ENCODE peak calls at places on chromosome 6, in six cellular contexts. Z is GM23338, M is GM12864, X is neural crest cell, E is MM.1S, U is spleen. N is an unnamed sample.

GRCh38 chr6:10054662-10055061 is 360.2 kb downstream of the TFAP2A start:
- DNase-seq in Z (no peak), M (no peak), X (no peak), E (no peak), U (no peak), N (no peak)

GRCh38 chr6:161319231-161319630 is 45.4 kb upstream of the AGPAT4 start:
- DNase-seq in Z (no peak), M (no peak), X (peak), E (no peak), U (no peak), N (no peak)

GRCh38 chr6:141123497-141123896 is 1009.2 kb upstream of the GJE1 start:
- DNase-seq in Z (no peak), M (no peak), X (no peak), E (no peak), U (no peak), N (no peak)

GRCh38 chr6:92371809-92372208 is 1047.5 kb downstream of the EPHA7 start:
- DNase-seq in Z (no peak), M (no peak), X (no peak), E (no peak), U (no peak), N (no peak)

GRCh38 chr6:37454420-37455125 is 21.6 kb downstream of the CMTR1 start:
- DNase-seq in Z (no peak), M (no peak), X (no peak), E (no peak), U (no peak), N (no peak)

GRCh38 chr6:80145921-80146320 is 39.5 kb downstream of the BCKDHB start:
- DNase-seq in Z (no peak), M (no peak), X (no peak), E (no peak), U (no peak), N (no peak)

GRCh38 chr6:14398953-14399352 is 281.4 kb downstream of the CD83 start:
- DNase-seq in Z (no peak), M (no peak), X (no peak), E (no peak), U (no peak), N (no peak)

GRCh38 chr6:36751091-36751490 is 53.5 kb downstream of the RAB44 start:
- DNase-seq in Z (no peak), M (no peak), X (no peak), E (no peak), U (no peak), N (no peak)

GRCh38 chr6:15444881-15445280 is 199.0 kb downstream of the JARID2 start:
- DNase-seq in Z (no peak), M (no peak), X (no peak), E (no peak), U (no peak), N (no peak)

GRCh38 chr6:20810732-20811111 is 276.5 kb downstream of the CDKAL1 start:
- DNase-seq in Z (no peak), M (no peak), X (no peak), E (no peak), U (no peak), N (no peak)

GRCh38 chr6:35718911-35719381 is 17.9 kb upstream of the ARMC12 start:
- DNase-seq in Z (no peak), M (no peak), X (no peak), E (no peak), U (no peak), N (peak)

GRCh38 chr6:145735356-145736165 is at the start of gene EPM2A:
- DNase-seq in Z (peak), M (peak), X (peak), E (peak), U (peak), N (peak)

GRCh38 chr6:111764238-111765182 is 108.7 kb downstream of the FYN start:
- DNase-seq in Z (peak), M (peak), X (no peak), E (no peak), U (peak), N (peak)

GRCh38 chr6:107641500-107641931 is 151.6 kb downstream of the SOBP start:
- DNase-seq in Z (no peak), M (no peak), X (no peak), E (no peak), U (no peak), N (no peak)

GRCh38 chr6:103715269-103715668 is 1144.5 kb downstream of the HACE1 start:
- DNase-seq in Z (no peak), M (no peak), X (no peak), E (peak), U (no peak), N (no peak)

GRCh38 chr6:159184559-159184958 is 15.4 kb downstream of the FNDC1 start:
- DNase-seq in Z (no peak), M (no peak), X (no peak), E (no peak), U (no peak), N (no peak)

GRCh38 chr6:123526128-123526527 is 110.6 kb downstream of the TRDN start:
- DNase-seq in Z (no peak), M (no peak), X (no peak), E (peak), U (no peak), N (no peak)

GRCh38 chr6:100877851-100878250 is 3.3 kb downstream of the ASCC3 start:
- DNase-seq in Z (peak), M (no peak), X (no peak), E (no peak), U (no peak), N (no peak)

GRCh38 chr6:129776542-129776941 is 66.6 kb upstream of the ARHGAP18 start:
- DNase-seq in Z (no peak), M (no peak), X (no peak), E (no peak), U (no peak), N (no peak)

GRCh38 chr6:49849121-49849907 is 17.0 kb downstream of the CRISP1 start:
- DNase-seq in Z (peak), M (peak), X (no peak), E (peak), U (no peak), N (peak)
- TF ChIP-seq CTCF in Z (peak), M (peak), X (peak), E (peak), U (peak), N (peak)

GRCh38 chr6:119726086-119726485 is 376.5 kb upstream of the MAN1A1 start:
- DNase-seq in Z (peak), M (no peak), X (no peak), E (no peak), U (no peak), N (no peak)

GRCh38 chr6:119727504-119728219 is 378.1 kb upstream of the MAN1A1 start:
- DNase-seq in Z (peak), M (no peak), X (no peak), E (no peak), U (no peak), N (no peak)

GRCh38 chr6:119728935-119729334 is 379.4 kb upstream of the MAN1A1 start:
- DNase-seq in Z (no peak), M (no peak), X (no peak), E (peak), U (no peak), N (no peak)

DNA sequence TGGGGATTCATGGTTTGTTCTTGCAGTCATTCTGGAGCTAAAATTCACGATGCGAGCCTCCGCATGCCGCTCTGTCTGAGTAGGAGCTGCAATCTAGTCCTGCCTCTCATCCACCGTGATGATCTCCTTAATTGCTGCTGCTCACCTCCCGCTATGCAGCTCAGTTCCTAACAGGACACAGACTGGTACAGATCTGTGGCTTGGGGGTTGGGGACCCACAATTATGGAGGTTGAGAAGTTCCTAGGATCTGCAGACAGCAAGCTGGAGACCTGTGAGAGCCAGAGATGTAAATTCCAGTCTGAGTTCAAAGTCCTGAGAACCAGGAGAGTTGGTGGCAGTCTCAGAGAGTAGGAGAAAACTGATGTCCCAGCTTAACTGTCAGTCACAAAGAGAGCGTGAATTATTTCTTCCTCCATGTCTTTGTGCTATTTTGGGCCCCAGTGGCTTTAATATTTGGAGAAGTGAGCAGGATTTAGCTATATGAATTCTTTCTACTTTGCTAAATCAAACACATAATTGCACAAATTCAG is 378.7 kb upstream of the MAN1A1 start:
- DNase-seq in Z (no peak), M (no peak), X (no peak), E (no peak), U (no peak), N (no peak)
- TF ChIP-seq CTCF in Z (no peak), M (no peak), X (no peak), E (no peak), U (no peak), N (no peak)

DNA sequence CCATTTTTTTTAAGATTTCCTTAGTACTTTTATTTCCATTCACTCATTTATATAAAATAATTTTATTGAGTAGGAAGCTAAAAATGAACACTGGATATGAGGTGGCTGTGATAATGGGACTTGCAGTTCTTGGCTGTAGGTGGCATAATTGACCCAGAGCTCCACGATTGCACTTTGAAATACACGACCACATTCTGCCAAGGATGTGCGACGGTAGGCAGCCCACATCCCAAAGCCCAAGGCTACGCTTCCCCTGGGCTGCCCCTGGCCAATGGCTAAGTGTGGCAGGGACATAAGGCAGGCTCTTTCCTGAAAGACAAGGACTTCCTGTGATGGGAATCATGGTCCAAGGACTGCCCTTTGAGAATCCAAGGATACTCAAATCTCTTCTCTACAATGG is 43.7 kb upstream of the ADTRP start:
- DNase-seq in Z (no peak), M (no peak), X (no peak), E (no peak), U (no peak), N (no peak)
- TF ChIP-seq CTCF in Z (peak), M (peak), X (no peak), E (no peak), U (peak), N (peak)

DNA sequence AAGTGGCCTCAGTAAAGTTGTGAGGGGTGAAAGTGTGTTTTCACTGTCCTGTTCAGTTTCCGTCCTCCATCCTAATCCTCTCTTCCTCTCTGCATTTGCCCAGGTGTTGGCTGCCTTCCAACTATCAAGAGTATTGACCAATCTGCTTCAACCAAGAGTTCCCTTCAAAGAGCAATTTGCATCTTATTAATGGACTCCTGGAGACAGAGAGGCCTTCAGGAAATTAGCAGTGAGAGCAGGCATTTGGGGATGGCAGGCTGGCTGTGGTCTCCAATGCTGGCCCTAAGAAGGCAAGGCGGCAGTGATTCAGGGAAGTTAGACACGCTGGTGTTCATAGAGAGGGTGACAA is 77.2 kb downstream of the GPR6 start:
- DNase-seq in Z (no peak), M (no peak), X (no peak), E (no peak), U (no peak), N (no peak)
- TF ChIP-seq CTCF in Z (no peak), M (no peak), X (no peak), E (no peak), U (no peak), N (no peak)

GRCh38 chr6:66926060-66926459 is 1219.0 kb upstream of the EYS start:
- DNase-seq in Z (peak), M (no peak), X (no peak), E (peak), U (no peak), N (no peak)
- TF ChIP-seq CTCF in Z (peak), M (no peak), X (no peak), E (peak), U (no peak), N (no peak)

GRCh38 chr6:44073612-44074382 is 53.5 kb downstream of the MRPL14 start:
- DNase-seq in Z (peak), M (no peak), X (peak), E (peak), U (no peak), N (no peak)
- TF ChIP-seq CTCF in Z (peak), M (peak), X (no peak), E (no peak), U (no peak), N (no peak)

N was measured in GM13977.